ENCODE peak calls at places on chromosomes 11 and 22, in five cellular contexts. K is adrenal gland, S is kidney, D is DND-41, J is PC-9. X is an unnamed sample. For H3K36me3, the result is how much of the 10 kb centered on the place peaks cover.

GRCh38 chr11:91308069-91308468 is 916.5 kb upstream of the FAT3 start:
- DNase-seq in J (no peak), D (no peak), S (no peak), K (no peak), X (no peak)

GRCh38 chr22:29306175-29306829 is at the start of gene GAS2L1:
- DNase-seq in J (peak), S (peak), D (peak), K (peak), X (peak)

GRCh38 chr22:45553333-45554039 is 50.8 kb downstream of the FBLN1 start:
- DNase-seq in J (peak), D (peak), K (peak), S (peak), X (peak)

GRCh38 chr11:66846671-66847091 is 3.4 kb downstream of the RCE1 start:
- DNase-seq in D (no peak), J (peak), K (peak), S (peak), X (no peak)

GRCh38 chr11:44325698-44326097 is 15.8 kb upstream of the ALX4 start:
- DNase-seq in J (no peak), K (no peak), D (no peak), S (peak), X (no peak)

GRCh38 chr11:109865558-109866186 is 227.5 kb upstream of the ZC3H12C start:
- DNase-seq in S (peak), D (no peak), J (no peak), K (peak), X (no peak)

GRCh38 chr11:66172146-66172545 is 96.3 kb upstream of the RAB1B start:
- DNase-seq in D (no peak), K (no peak), S (no peak), J (no peak), X (no peak)

GRCh38 chr11:2453436-2453835 is 8.6 kb downstream of the KCNQ1 start:
- DNase-seq in K (no peak), J (no peak), S (no peak), D (no peak), X (no peak)

GRCh38 chr11:63907063-63907462 is 9.9 kb downstream of the RCOR2 start:
- DNase-seq in S (no peak), J (no peak), D (no peak), K (no peak), X (peak)

GRCh38 chr11:27317751-27318150 is 45.3 kb downstream of the CCDC34 start:
- DNase-seq in D (no peak), J (no peak), S (no peak), K (no peak), X (peak)

GRCh38 chr11:122672892-122673291 is 17.4 kb downstream of the UBASH3B start:
- DNase-seq in D (no peak), S (no peak), J (no peak), K (no peak), X (no peak)

GRCh38 chr11:122802876-122803275 is 35.4 kb upstream of the CRTAM start:
- DNase-seq in K (no peak), S (no peak), D (no peak), J (no peak), X (no peak)

GRCh38 chr11:117830674-117831351 is 6.3 kb upstream of the FXYD2 start:
- DNase-seq in J (no peak), S (peak), D (peak), K (peak), X (peak)

GRCh38 chr11:121553806-121554205 is 101.0 kb upstream of the SORL1-AS1 start:
- DNase-seq in D (no peak), K (no peak), J (peak), S (no peak), X (no peak)

GRCh38 chr11:59208956-59209355 is 3.8 kb downstream of the MPEG1 start:
- DNase-seq in D (no peak), J (no peak), S (no peak), K (no peak), X (no peak)

GRCh38 chr11:78653294-78653909 is 78.7 kb upstream of the NARS2 start:
- DNase-seq in J (no peak), S (no peak), K (peak), D (no peak), X (no peak)

GRCh38 chr11:46247090-46247489 is 30.4 kb upstream of the CREB3L1 start:
- DNase-seq in S (no peak), D (no peak), J (no peak), K (peak), X (no peak)

GRCh38 chr11:88301478-88302140 is 35.9 kb downstream of the CTSC start:
- DNase-seq in S (no peak), J (no peak), K (no peak), D (no peak), X (no peak)

GRCh38 chr11:78825531-78825930 is 250.9 kb upstream of the NARS2 start:
- DNase-seq in S (no peak), D (no peak), J (no peak), K (no peak), X (no peak)

GRCh38 chr22:46942816-46943783 is 180.7 kb downstream of the TBC1D22A start:
- DNase-seq in K (peak), D (no peak), J (no peak), S (no peak), X (no peak)

GRCh38 chr11:26227311-26227710 is 104.6 kb upstream of the ANO3 start:
- DNase-seq in J (no peak), S (no peak), K (no peak), D (no peak), X (no peak)

GRCh38 chr11:30853470-30853869 is 267.3 kb upstream of the MPPED2 start:
- DNase-seq in J (no peak), K (no peak), S (no peak), D (no peak), X (peak)

GRCh38 chr11:101127699-101128570 is 1.7 kb downstream of the PGR start:
- DNase-seq in J (no peak), K (peak), D (no peak), S (peak), X (peak)

GRCh38 chr22:24506802-24507438 is 11.8 kb downstream of the UPB1 start:
- DNase-seq in S (peak), J (no peak), D (no peak), K (no peak), X (no peak)

GRCh38 chr11:107696140-107696539 is 15.7 kb downstream of the SLN start:
- DNase-seq in K (no peak), S (no peak), J (peak), D (no peak), X (no peak)

GRCh38 chr11:225734-226453 is 10.2 kb downstream of the SIRT3 start:
- DNase-seq in J (no peak), S (peak), K (peak), D (no peak), X (no peak)

GRCh38 chr11:12106501-12106900 is 3.9 kb upstream of the MICAL2 start:
- DNase-seq in J (no peak), D (no peak), S (no peak), K (no peak), X (no peak)

DNA sequence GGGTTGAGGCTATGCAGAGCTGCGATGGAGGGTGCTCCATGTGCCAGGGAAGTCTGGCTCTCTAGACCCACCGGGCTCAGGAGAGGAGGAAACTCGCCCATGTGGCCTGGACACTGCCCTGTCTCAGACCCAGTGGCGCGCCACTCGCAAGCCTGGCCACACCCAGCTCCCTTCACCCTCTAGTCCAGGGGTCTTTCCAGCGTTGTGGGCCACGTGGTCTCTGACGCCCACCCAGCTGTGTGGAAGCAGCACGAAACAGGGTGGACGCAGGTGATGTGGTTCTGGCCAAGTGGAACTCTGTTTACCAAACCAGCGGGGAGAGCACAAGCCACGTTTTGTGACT is 28.2 kb downstream of the PPIL2 start:
- DNase-seq in D (no peak), J (no peak), K (no peak), S (no peak), X (no peak)
- H3K36me3 ChIP-seq in D (half or more), J (under half), K (under half), S (under half), X (under half)

GRCh38 chr11:68358416-68358815 is 46.0 kb downstream of the LRP5 start:
- DNase-seq in S (peak), K (no peak), J (no peak), D (no peak), X (peak)
- H3K36me3 ChIP-seq in S (under half), K (under half), J (under half), D (under half), X (under half)

DNA sequence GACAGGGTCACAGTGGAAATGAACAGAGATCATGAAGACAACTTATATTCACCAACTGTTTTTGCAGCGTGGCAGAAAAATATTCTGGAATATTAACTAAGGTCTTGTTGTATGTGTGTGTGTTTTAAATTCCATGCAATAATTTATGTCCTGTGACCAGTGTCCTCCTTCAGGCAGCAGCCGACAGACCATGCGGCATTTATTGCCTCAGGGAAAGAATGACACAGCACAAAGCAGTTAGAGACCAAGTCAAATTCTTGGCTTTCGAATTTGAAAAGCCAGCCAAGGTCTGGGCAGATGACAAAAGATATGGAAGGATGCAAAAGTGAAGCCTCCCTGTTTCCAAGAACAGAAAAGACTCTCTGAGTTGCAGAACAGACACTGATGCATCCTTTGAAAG is 120.0 kb downstream of the MIAT start:
- DNase-seq in D (no peak), S (no peak), J (peak), K (peak), X (peak)
- H3K36me3 ChIP-seq in D (half or more), S (under half), J (under half), K (under half), X (under half)

DNA sequence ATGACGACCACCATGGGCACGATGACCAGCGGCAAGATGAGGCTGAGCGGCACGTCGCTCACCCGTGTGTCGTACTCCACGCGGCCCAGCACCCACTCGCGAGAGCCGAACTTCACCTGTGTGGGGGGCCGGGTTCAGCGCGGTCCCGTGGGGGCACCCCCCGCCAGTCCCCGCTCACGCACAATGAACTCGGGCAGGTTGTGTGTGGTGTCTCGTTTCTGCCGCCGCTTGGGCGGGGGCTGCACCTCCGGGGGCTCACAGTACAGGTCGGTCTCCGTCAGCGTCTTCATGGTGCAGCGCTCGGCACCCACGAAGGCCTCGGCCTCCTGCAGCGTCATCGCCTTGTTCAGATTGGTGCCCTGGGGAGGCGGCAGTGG is 11.2 kb upstream of the MAPK11 start:
- DNase-seq in S (no peak), K (no peak), D (no peak), J (no peak), X (no peak)
- H3K36me3 ChIP-seq in S (half or more), K (under half), D (under half), J (half or more), X (under half)

GRCh38 chr22:41650229-41650628 is 29.1 kb downstream of the XRCC6 start:
- DNase-seq in S (no peak), J (no peak), D (no peak), K (peak), X (no peak)

GRCh38 chr22:41654322-41654721 is 33.2 kb downstream of the XRCC6 start:
- DNase-seq in D (no peak), S (no peak), J (no peak), K (no peak), X (no peak)

GRCh38 chr22:41647771-41648170 is 26.7 kb downstream of the XRCC6 start:
- DNase-seq in K (no peak), S (no peak), D (no peak), J (no peak), X (no peak)

GRCh38 chr22:41648431-41648830 is 27.3 kb downstream of the XRCC6 start:
- DNase-seq in K (no peak), D (no peak), S (no peak), J (no peak), X (no peak)

DNA sequence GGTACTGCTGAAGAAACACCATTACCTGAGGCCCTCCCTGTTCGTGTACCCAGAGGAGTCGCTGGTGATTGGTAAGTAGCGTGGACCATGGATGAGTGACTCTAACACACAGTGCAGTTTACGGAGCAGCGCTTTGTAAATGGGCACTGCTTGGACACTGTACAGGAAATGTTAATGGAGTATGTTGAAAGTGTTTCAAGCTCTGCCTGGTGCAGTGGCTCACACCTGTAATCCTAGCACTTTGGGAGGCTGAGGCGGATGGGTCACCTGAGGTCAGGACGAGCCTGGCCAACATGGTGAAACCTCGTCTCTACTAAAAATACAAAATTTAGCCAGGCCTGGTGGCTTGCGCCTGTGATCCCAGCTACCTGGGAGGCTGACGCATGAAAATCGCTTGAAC is 29.7 kb downstream of the XRCC6 start:
- DNase-seq in K (peak), D (no peak), J (no peak), S (no peak), X (no peak)
- H3K36me3 ChIP-seq in K (under half), D (half or more), J (half or more), S (half or more), X (half or more)

DNA sequence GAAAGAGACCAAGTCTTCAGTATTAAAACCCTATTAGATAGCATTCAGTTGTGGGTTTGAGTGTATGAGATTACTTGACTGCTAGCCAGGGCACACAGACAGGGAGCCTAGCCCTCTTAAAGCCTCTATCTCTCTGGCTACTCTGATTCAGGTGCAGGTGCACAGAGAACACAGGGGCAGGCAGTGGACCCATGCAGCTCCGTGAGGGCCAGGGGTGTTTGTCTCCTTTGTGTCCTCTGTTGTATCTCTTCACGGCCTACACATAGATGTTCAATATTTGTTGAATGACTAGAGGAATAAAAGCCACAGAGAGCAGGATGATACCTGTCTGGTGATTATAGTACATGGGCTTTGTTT is 21.5 kb upstream of the AIFM3 start:
- DNase-seq in D (no peak), S (peak), J (no peak), K (no peak), X (no peak)
- H3K36me3 ChIP-seq in D (half or more), S (under half), J (under half), K (under half), X (under half)

GRCh38 chr22:42880815-42881214 is 23.7 kb upstream of the ARFGAP3 start:
- DNase-seq in K (no peak), D (no peak), J (no peak), S (no peak), X (peak)
- H3K36me3 ChIP-seq in K (under half), D (half or more), J (under half), S (half or more), X (under half)

GRCh38 chr11:6979365-6979764 is 40.8 kb downstream of the ZNF214 start:
- DNase-seq in S (no peak), D (no peak), K (no peak), J (no peak), X (no peak)
- H3K36me3 ChIP-seq in S (under half), D (under half), K (under half), J (under half), X (under half)